ENCODE peak calls at places on chromosomes 4 and X, in nine cellular contexts. I, W, L, J, V, Y, N, G and Q are unnamed samples. For H3K4me1, the result is how much of the 10 kb centered on the place peaks cover.

GRCh38 chrX:18424482-18425198 is 768 bp upstream of the CDKL5 start:
- DNase-seq in I (peak), W (peak), L (peak), J (no peak), V (no peak), Y (no peak), N (peak), G (no peak), Q (peak)

GRCh38 chr4:122814426-122814825 is 12.2 kb upstream of the FGF2 start:
- DNase-seq in I (no peak), W (no peak), L (no peak), J (no peak), V (no peak), Y (no peak), N (no peak), G (no peak), Q (no peak)

GRCh38 chrX:8731579-8732395 is at the start of gene ANOS1:
- DNase-seq in I (peak), W (peak), L (no peak), J (peak), V (peak), Y (no peak), N (no peak), G (no peak), Q (peak)

GRCh38 chrX:48966796-48967579 is 4.7 kb downstream of the KCND1 start:
- DNase-seq in I (no peak), W (no peak), L (no peak), J (no peak), V (no peak), Y (no peak), N (no peak), G (no peak), Q (no peak)

GRCh38 chr4:156158747-156159146 is 205.1 kb upstream of the CTSO start:
- DNase-seq in I (no peak), W (peak), L (no peak), J (no peak), V (no peak), Y (no peak), N (no peak), G (no peak), Q (no peak)

GRCh38 chr4:139768913-139769312 is 103.3 kb downstream of the MGST2 start:
- DNase-seq in I (no peak), W (no peak), L (no peak), J (peak), V (no peak), Y (no peak), N (no peak), G (no peak), Q (no peak)

GRCh38 chrX:48076343-48076742 is 4.9 kb upstream of the ZNF630 start:
- DNase-seq in I (no peak), W (no peak), L (no peak), J (no peak), V (no peak), Y (no peak), N (peak), G (no peak), Q (no peak)

GRCh38 chrX:21959362-21960051 is 19.0 kb downstream of the SMS start:
- DNase-seq in I (no peak), W (no peak), L (no peak), J (no peak), V (no peak), Y (no peak), N (no peak), G (no peak), Q (no peak)

GRCh38 chr4:47876310-47876709 is 38.1 kb downstream of the NFXL1 start:
- DNase-seq in I (no peak), W (no peak), L (no peak), J (no peak), V (no peak), Y (no peak), N (no peak), G (no peak), Q (no peak)

GRCh38 chr4:53574528-53574927 is 16.8 kb downstream of the LNX1 start:
- DNase-seq in I (no peak), W (no peak), L (no peak), J (no peak), V (no peak), Y (no peak), N (no peak), G (no peak), Q (no peak)
- H3K4me1 ChIP-seq in I (under half), W (under half), L (under half), J (under half), V (under half), Y (under half), N (under half), G (under half), Q (under half)

DNA sequence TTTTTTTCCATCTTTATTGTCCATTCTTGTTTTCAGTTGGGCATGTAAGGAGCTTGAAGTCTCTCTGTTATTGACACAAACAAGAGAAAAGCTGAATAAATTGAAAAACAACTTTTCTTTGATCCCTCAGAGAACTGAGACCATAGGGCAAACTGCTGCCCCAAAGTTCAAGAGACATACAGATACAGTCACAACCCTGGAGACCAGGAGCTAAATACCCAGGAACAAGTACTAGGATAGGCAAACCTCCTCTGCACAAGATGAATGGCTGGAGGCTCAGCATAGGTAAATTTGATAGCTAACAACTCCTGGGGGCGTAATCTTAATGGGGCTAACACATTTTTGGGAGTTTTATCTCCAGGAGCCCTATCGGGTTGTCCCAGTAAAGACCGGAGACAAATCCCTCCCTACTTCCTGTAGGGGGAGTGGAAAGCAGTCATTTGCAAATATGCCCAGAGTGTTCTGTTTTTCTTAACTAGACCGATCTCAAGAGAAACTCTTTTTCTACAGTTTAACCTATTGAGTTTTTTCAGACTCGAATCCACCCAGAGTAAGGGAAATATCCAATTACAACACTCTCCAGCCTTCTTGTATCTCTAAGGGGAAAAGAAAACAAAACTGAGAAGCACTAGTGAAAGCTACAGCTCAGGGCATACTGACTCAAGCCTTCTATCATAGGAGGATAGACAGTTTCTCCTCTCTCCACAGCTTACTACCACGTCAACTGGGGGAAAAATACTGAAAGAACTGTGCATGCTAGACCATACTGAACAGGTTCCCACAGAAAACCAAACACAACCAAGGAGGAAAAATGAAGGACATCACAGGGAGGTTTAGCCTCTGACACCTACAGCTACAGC is 23.1 kb downstream of the MAGEA8 start:
- DNase-seq in I (no peak), W (peak), L (no peak), J (no peak), V (no peak), Y (no peak), N (no peak), G (no peak), Q (no peak)
- TF ChIP-seq CTCF in I (no peak), W (no peak), L (no peak), J (peak), V (no peak), Y (peak), N (no peak), G (no peak), Q (no peak)

GRCh38 chrX:19740744-19741143 is 146.7 kb downstream of the SH3KBP1 start:
- DNase-seq in I (no peak), W (no peak), L (no peak), J (no peak), V (no peak), Y (no peak), N (no peak), G (no peak), Q (no peak)
- H3K4me1 ChIP-seq in I (under half), W (under half), L (under half), J (under half), V (under half), Y (under half), N (half or more), G (under half), Q (under half)

GRCh38 chrX:135549519-135549918 is 29.1 kb downstream of the INTS6L start:
- DNase-seq in I (no peak), W (no peak), L (no peak), J (no peak), V (no peak), Y (no peak), N (no peak), G (no peak), Q (no peak)

GRCh38 chrX:135544338-135544948 is 24.0 kb downstream of the INTS6L start:
- DNase-seq in I (no peak), W (no peak), L (no peak), J (no peak), V (no peak), Y (no peak), N (peak), G (no peak), Q (no peak)

DNA sequence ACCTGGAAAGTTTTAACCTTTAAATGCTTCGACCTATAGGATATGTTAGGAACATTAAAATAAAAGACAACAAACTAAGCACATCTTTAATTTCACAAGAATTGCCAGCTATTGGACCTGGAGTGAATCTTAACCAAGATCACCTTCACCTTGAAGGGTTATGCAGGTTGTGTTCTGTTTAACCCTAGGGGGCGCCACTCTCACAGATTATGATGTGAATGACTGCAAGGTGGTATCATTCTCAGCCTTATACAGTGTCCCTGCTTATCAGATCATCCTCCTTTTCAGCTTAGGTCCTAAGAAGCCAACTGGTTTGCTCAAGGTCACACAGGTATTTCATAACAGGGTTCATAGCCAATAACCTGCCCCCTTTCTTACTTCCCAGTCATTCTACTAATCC is 23.5 kb downstream of the INTS6L start:
- DNase-seq in I (no peak), W (no peak), L (no peak), J (no peak), V (no peak), Y (no peak), N (peak), G (no peak), Q (no peak)
- TF ChIP-seq CTCF in I (peak), W (peak), L (peak), J (peak), V (no peak), Y (peak), N (peak), G (no peak), Q (no peak)

GRCh38 chr4:7966281-7967062 is 26.8 kb upstream of the AFAP1 start:
- DNase-seq in I (no peak), W (no peak), L (no peak), J (no peak), V (no peak), Y (no peak), N (no peak), G (no peak), Q (no peak)
- H3K4me1 ChIP-seq in I (under half), W (under half), L (under half), J (under half), V (under half), Y (under half), N (under half), G (under half), Q (half or more)

DNA sequence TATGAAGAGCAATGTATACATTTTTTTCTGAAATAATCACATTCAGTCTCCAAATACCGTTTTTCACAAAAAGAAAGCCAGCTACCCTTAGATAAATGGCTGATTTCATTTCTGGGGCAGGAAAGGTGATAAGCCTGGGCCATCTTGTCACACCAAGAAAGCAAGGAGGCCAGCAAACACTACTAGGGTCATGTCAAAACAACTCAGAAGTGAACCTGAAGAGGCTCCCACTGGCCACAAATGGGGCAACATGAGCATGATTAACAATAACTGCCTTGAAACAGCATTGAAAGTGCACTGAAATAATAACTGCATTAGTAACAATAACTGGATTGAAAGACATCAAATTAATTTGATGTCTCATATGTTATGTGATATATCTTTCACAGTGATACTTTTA is 39.3 kb downstream of the SH3KBP1 start:
- DNase-seq in I (no peak), W (no peak), L (no peak), J (no peak), V (no peak), Y (no peak), N (no peak), G (no peak), Q (no peak)
- TF ChIP-seq CTCF in I (no peak), W (no peak), L (no peak), J (no peak), V (no peak), Y (no peak), N (no peak), G (no peak), Q (no peak)